ENCODE peak calls at places on chromosomes 4 and X, in four cellular contexts. L, Q, T and S are unnamed samples.

GRCh38 chr4:128528793-128529553 is 241.4 kb upstream of the PGRMC2 start:
- DNase-seq in L (no peak), Q (no peak), T (peak; percentile 58), S (peak; percentile 78)

GRCh38 chr4:101125045-101125713 is 222.1 kb downstream of the PPP3CA start:
- DNase-seq in L (no peak), Q (no peak), T (no peak), S (no peak)

GRCh38 chrX:123425904-123426303 is 241.8 kb downstream of the GRIA3 start:
- DNase-seq in L (no peak), Q (no peak), T (no peak), S (no peak)

GRCh38 chr4:38683265-38683664 is 19.3 kb downstream of the KLF3 start:
- DNase-seq in L (no peak), Q (no peak), T (no peak), S (no peak)

GRCh38 chr4:47499705-47500104 is 14.6 kb downstream of the ATP10D start:
- DNase-seq in L (no peak), Q (no peak), T (no peak), S (no peak)

GRCh38 chr4:161581262-161581661 is 582.5 kb downstream of the FSTL5 start:
- DNase-seq in L (no peak), Q (no peak), T (no peak), S (peak; percentile 26)

GRCh38 chrX:152444338-152444737 is 6.8 kb downstream of the GABRA3 start:
- DNase-seq in L (no peak), Q (peak; percentile 27), T (no peak), S (no peak)

GRCh38 chrX:44731160-44731559 is 112.7 kb upstream of the DUSP21 start:
- DNase-seq in L (no peak), Q (no peak), T (no peak), S (no peak)

GRCh38 chr4:36439556-36439955 is 158.1 kb downstream of the DTHD1 start:
- DNase-seq in L (no peak), Q (no peak), T (no peak), S (no peak)

GRCh38 chr4:65561164-65561563 is 109.1 kb downstream of the EPHA5 start:
- DNase-seq in L (no peak), Q (no peak), T (no peak), S (no peak)

DNA sequence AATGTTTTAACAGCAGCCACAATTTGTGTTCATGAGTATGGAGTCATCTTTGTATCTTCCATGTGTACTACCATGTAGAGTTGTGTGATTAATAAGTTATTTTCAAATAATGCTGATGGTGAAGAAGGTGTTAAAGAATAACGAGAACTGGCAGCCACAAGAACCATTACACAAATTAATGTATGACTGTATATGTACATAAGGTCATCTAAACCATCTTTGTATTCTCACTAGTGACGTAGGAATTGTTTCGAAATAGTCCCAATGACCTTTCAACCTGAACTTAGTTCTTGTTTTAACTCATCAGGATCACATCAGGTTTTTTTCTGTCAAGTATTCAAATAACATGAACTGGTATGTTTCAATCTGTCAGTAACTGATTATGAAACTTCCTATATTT is 48.3 kb upstream of the NOCT start:
- DNase-seq in L (no peak), Q (no peak), T (peak; percentile 90), S (peak; percentile 79)
- TF ChIP-seq USF2 in L (no peak), Q (no peak), T (no peak), S (no peak)

GRCh38 chrX:43386872-43387271 is 269.2 kb upstream of the MAOA start:
- DNase-seq in L (no peak), Q (no peak), T (no peak), S (no peak)
- TF ChIP-seq HMGXB4 in L (no peak), Q (no peak), T (no peak), S (no peak)

GRCh38 chr4:138512766-138513165 is 270.6 kb upstream of the SLC7A11 start:
- DNase-seq in L (no peak), Q (no peak), T (no peak), S (no peak)

GRCh38 chr4:138501614-138502013 is 259.5 kb upstream of the SLC7A11 start:
- DNase-seq in L (no peak), Q (no peak), T (no peak), S (no peak)

GRCh38 chr4:138510053-138510452 is 267.9 kb upstream of the SLC7A11 start:
- DNase-seq in L (no peak), Q (no peak), T (no peak), S (no peak)

GRCh38 chr4:138509346-138509745 is 267.2 kb upstream of the SLC7A11 start:
- DNase-seq in L (no peak), Q (no peak), T (no peak), S (no peak)

DNA sequence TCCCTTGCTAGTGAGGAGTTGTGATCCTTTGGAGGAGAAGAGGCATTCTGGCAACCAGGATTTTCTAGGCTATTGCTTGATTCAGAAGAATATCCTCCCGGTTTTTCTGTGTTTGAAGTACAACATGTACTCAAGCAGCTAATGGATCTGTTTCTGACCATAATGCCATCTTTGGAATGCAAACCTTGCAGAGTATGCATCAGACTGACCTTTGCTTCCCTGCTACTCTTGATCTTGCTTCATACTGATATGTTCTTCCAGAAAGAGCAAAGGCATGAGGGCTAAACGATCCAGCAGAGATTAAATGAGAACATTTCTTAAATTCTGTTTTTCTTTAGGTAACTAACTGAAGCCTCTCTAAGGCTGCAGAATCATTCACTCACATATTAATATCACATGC is 265.4 kb upstream of the SLC7A11 start:
- DNase-seq in L (no peak), Q (no peak), T (no peak), S (peak; percentile 3)
- TF ChIP-seq NR3C1 in L (no peak), Q (no peak), T (no peak), S (no peak)

GRCh38 chr4:125085-125820 is 952 bp downstream of the ZNF718 start:
- DNase-seq in L (peak; percentile 61), Q (peak; percentile 67), T (no peak), S (peak; percentile 38)
- TF ChIP-seq USF2 in L (peak; percentile 28), Q (peak; percentile 20), T (no peak), S (no peak)